ENCODE peak calls at places on chromosomes 11 and 22, in nine cellular contexts. F is body of pancreas; R is right cardiac atrium; T is HepG2; W is RWPE2; Y is CD8-positive, alpha-beta T cell; G is left lung; P is CD4-positive, CD25-positive, alpha-beta regulatory T cell; I is naive thymus-derived CD4-positive, alpha-beta T cell. C is an unnamed sample. For H3K4me1, the result is how much of the 10 kb centered on the place peaks cover.

GRCh38 chr11:5090668-5091067 is 21.3 kb downstream of the OR52E1 start:
- ATAC-seq in F (no peak), R (no peak), T (no peak), W (no peak), Y (no peak), G (no peak), P (no peak), I (no peak), C (no peak)

GRCh38 chr11:17991799-17992433 is 20.9 kb downstream of the SERGEF start:
- ATAC-seq in F (peak), R (no peak), T (peak), W (peak), Y (peak), G (peak), P (peak), I (peak), C (peak)

GRCh38 chr22:36417281-36417686 is 29.5 kb upstream of the MYH9 start:
- ATAC-seq in F (peak), R (no peak), T (no peak), W (peak), Y (no peak), G (peak), P (no peak), I (no peak), C (no peak)

GRCh38 chr11:110434952-110435779 is 5.4 kb downstream of the FDX1 start:
- ATAC-seq in F (no peak), R (no peak), T (no peak), W (peak), Y (no peak), G (no peak), P (peak), I (no peak), C (no peak)

GRCh38 chr11:72975778-72976520 is 161.7 kb downstream of the ATG16L2 start:
- ATAC-seq in F (peak), R (peak), T (no peak), W (peak), Y (no peak), G (peak), P (no peak), I (peak), C (peak)

GRCh38 chr22:32562396-32562795 is 87.8 kb downstream of the FBXO7 start:
- ATAC-seq in F (no peak), R (peak), T (no peak), W (no peak), Y (no peak), G (no peak), P (no peak), I (no peak), C (no peak)

GRCh38 chr22:42078469-42079318 is 806 bp upstream of the SMDT1 start:
- ATAC-seq in F (peak), R (peak), T (peak), W (peak), Y (no peak), G (peak), P (no peak), I (no peak), C (peak)

GRCh38 chr11:126431401-126432064 is 76.0 kb downstream of the ST3GAL4 start:
- ATAC-seq in F (peak), R (peak), T (peak), W (peak), Y (no peak), G (peak), P (no peak), I (no peak), C (peak)

GRCh38 chr22:17884084-17884483 is 109.8 kb upstream of the BID start:
- ATAC-seq in F (no peak), R (no peak), T (no peak), W (peak), Y (no peak), G (no peak), P (no peak), I (no peak), C (no peak)

GRCh38 chr11:30474151-30474954 is 111.8 kb downstream of the MPPED2 start:
- ATAC-seq in F (no peak), R (peak), T (no peak), W (no peak), Y (no peak), G (no peak), P (no peak), I (no peak), C (no peak)

GRCh38 chr22:27495325-27495724 is 306.2 kb downstream of the MN1 start:
- ATAC-seq in F (no peak), R (no peak), T (no peak), W (no peak), Y (no peak), G (no peak), P (no peak), I (no peak), C (no peak)

GRCh38 chr22:44807915-44808690 is 55.7 kb downstream of the ARHGAP8 start:
- ATAC-seq in F (no peak), R (no peak), T (peak), W (no peak), Y (no peak), G (no peak), P (no peak), I (no peak), C (no peak)

DNA sequence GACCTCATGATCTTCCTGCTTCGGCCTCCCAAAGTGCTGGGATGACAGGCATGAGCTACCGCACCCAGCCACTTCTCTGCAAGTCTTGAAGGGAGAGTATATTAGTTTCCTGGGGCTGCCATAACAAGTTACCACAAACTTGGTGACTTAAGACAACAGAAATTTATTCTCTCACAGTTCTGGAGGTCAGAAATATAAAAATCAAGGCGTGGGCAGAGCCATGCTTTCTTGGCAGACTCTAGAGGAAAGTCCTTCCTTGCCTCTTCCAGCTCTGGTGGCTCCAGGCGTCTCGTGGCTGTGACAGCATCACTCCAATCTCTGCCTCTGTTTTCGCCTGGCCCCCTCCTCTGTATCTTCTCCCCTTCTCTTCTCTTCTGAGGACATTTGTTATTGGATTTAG is 110.2 kb upstream of the NAV2 start:
- ATAC-seq in F (no peak), R (no peak), T (no peak), W (no peak), Y (no peak), G (no peak), P (no peak), I (no peak), C (no peak)
- H3K4me1 ChIP-seq in F (under half), R (under half), T (under half), W (under half), Y (under half), G (under half), P (under half), I (under half), C (under half)

GRCh38 chr11:33067294-33067693 is 27.9 kb downstream of the TCP11L1 start:
- ATAC-seq in F (no peak), R (no peak), T (no peak), W (no peak), Y (no peak), G (no peak), P (no peak), I (no peak), C (no peak)

GRCh38 chr11:33068611-33069340 is 29.4 kb downstream of the TCP11L1 start:
- ATAC-seq in F (no peak), R (no peak), T (no peak), W (no peak), Y (no peak), G (no peak), P (no peak), I (no peak), C (no peak)

DNA sequence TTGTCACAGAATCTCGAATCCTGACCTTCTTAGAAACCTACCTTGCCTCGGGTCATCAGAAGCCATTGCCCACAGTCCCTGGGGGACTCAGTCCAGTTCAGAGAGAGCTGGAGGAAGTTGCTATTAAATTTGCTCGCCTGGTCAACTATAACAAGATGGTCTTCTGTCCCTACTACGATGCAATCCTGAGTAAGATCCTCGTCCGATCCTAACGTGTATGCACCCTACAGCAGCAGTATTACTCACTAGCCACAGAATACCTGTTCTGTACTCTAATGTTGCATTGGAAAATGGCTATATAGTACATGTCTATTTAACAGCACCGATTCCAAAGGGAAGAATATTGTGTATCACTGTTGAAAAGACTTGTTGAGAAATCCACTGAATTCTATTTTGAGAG is 33.1 kb downstream of the TCP11L1 start:
- ATAC-seq in F (no peak), R (no peak), T (no peak), W (no peak), Y (no peak), G (no peak), P (no peak), I (no peak), C (no peak)
- H3K4me1 ChIP-seq in F (under half), R (under half), T (under half), W (under half), Y (under half), G (under half), P (under half), I (under half), C (under half)

DNA sequence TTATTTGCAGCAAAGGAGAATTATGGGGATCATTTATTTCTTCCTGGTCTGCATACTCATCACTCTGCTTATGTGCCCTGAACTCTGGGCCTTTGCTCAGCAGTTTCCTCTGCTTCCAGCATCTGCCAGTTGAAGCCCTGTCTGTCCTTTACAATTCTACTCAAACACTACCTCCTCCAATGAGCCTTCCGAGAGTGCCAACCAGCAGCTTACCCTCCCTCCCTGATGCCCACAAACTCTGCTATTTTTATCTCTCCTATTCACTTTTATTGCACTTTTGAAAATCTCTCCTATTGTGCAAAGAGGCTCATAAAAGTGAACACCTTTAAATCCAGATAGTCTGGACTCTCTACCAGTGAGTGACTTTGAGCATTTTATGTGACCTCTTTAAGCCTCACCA is 3.6 kb upstream of the ME3 start:
- ATAC-seq in F (no peak), R (no peak), T (no peak), W (no peak), Y (no peak), G (no peak), P (no peak), I (no peak), C (no peak)
- H3K4me1 ChIP-seq in F (under half), R (under half), T (under half), W (under half), Y (under half), G (under half), P (under half), I (under half), C (under half)

GRCh38 chr11:13972033-13972910 is 9.7 kb downstream of the SPON1 start:
- ATAC-seq in F (peak), R (peak), T (no peak), W (no peak), Y (no peak), G (no peak), P (no peak), I (no peak), C (peak)

GRCh38 chr11:13970986-13971385 is 8.5 kb downstream of the SPON1 start:
- ATAC-seq in F (no peak), R (no peak), T (peak), W (peak), Y (no peak), G (peak), P (no peak), I (no peak), C (no peak)

GRCh38 chr11:13972958-13973357 is 10.4 kb downstream of the SPON1 start:
- ATAC-seq in F (no peak), R (no peak), T (no peak), W (no peak), Y (no peak), G (no peak), P (no peak), I (no peak), C (no peak)
- H3K4me1 ChIP-seq in F (under half), R (under half), T (under half), W (under half), Y (under half), G (under half), P (under half), I (under half), C (under half)

DNA sequence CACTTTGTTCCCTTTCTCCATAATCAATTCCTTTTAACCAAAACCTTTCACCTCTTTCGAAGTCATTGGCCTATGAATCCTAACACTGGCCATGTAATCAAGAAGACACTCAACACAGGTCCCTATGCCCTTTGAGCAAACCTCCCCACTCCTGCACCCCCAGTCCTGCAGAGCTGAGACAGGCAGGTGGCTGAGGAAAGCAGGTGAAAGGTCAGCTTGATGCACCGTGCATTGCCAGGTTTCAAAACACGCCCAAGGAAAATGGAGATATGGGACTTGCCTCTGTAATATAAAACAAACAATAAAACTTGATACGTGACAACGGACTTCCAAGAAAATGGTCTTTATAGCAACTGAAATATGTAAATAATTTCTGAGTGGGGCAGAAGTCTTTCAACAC is 10.6 kb downstream of the CPT1A start:
- ATAC-seq in F (peak), R (no peak), T (no peak), W (no peak), Y (no peak), G (no peak), P (no peak), I (no peak), C (no peak)
- H3K4me1 ChIP-seq in F (half or more), R (under half), T (under half), W (under half), Y (under half), G (half or more), P (under half), I (under half), C (under half)

GRCh38 chr11:68077617-68078592 is 39.1 kb downstream of the TCIRG1 start:
- ATAC-seq in F (no peak), R (peak), T (peak), W (no peak), Y (no peak), G (peak), P (no peak), I (no peak), C (no peak)
- H3K4me1 ChIP-seq in F (under half), R (under half), T (under half), W (under half), Y (under half), G (under half), P (under half), I (under half), C (under half)

GRCh38 chr22:43488937-43489336 is 77.1 kb downstream of the MPPED1 start:
- ATAC-seq in F (no peak), R (no peak), T (no peak), W (no peak), Y (no peak), G (no peak), P (no peak), I (no peak), C (no peak)

GRCh38 chr22:43491737-43492136 is 79.9 kb downstream of the MPPED1 start:
- ATAC-seq in F (no peak), R (no peak), T (no peak), W (no peak), Y (no peak), G (no peak), P (no peak), I (no peak), C (no peak)

GRCh38 chr22:43490311-43490710 is 78.5 kb downstream of the MPPED1 start:
- ATAC-seq in F (no peak), R (no peak), T (no peak), W (no peak), Y (no peak), G (no peak), P (no peak), I (no peak), C (no peak)

GRCh38 chr22:43491177-43491576 is 79.4 kb downstream of the MPPED1 start:
- ATAC-seq in F (no peak), R (no peak), T (no peak), W (no peak), Y (no peak), G (no peak), P (no peak), I (no peak), C (no peak)

GRCh38 chr22:43493297-43493696 is 81.5 kb downstream of the MPPED1 start:
- ATAC-seq in F (no peak), R (no peak), T (no peak), W (no peak), Y (no peak), G (no peak), P (no peak), I (no peak), C (no peak)
- H3K4me1 ChIP-seq in F (under half), R (under half), T (under half), W (under half), Y (under half), G (under half), P (under half), I (under half), C (under half)